ENCODE peak calls at places on chromosomes 11 and 22, in four cellular contexts. One of them, this sample, is unnamed.

GRCh38 chr11:8019671-8020597 is 32.8 kb downstream of the EIF3F start:
- DNase-seq in omental fat pad: no peak
- DNase-seq in HepG2: no peak
- DNase-seq in NB4: no peak
- DNase-seq in this sample: no peak

GRCh38 chr11:62806611-62807121 is 1.4 kb upstream of the NXF1 start:
- DNase-seq in omental fat pad: no peak
- DNase-seq in HepG2: no peak
- DNase-seq in NB4: peak
- DNase-seq in this sample: no peak

GRCh38 chr11:5115339-5115738 is 22.8 kb downstream of the OR52A5 start:
- DNase-seq in omental fat pad: no peak
- DNase-seq in HepG2: no peak
- DNase-seq in NB4: no peak
- DNase-seq in this sample: no peak

GRCh38 chr11:44140805-44141204 is 45.3 kb downstream of the EXT2 start:
- DNase-seq in omental fat pad: no peak
- DNase-seq in HepG2: no peak
- DNase-seq in NB4: no peak
- DNase-seq in this sample: no peak

GRCh38 chr11:1082346-1082727 is 7.7 kb downstream of the MUC2 start:
- DNase-seq in omental fat pad: no peak
- DNase-seq in HepG2: no peak
- DNase-seq in NB4: no peak
- DNase-seq in this sample: no peak

GRCh38 chr11:85867751-85868150 is 12.6 kb downstream of the CCDC83 start:
- DNase-seq in omental fat pad: no peak
- DNase-seq in HepG2: no peak
- DNase-seq in NB4: no peak
- DNase-seq in this sample: no peak

GRCh38 chr11:57641011-57641410 is 8.7 kb downstream of the YPEL4 start:
- DNase-seq in omental fat pad: no peak
- DNase-seq in HepG2: no peak
- DNase-seq in NB4: peak
- DNase-seq in this sample: no peak

GRCh38 chr11:78229106-78229505 is 40.4 kb downstream of the USP35 start:
- DNase-seq in omental fat pad: no peak
- DNase-seq in HepG2: no peak
- DNase-seq in NB4: no peak
- DNase-seq in this sample: no peak

GRCh38 chr11:123483465-123483864 is 53.4 kb downstream of the GRAMD1B start:
- DNase-seq in omental fat pad: no peak
- DNase-seq in HepG2: no peak
- DNase-seq in NB4: peak
- DNase-seq in this sample: no peak

GRCh38 chr11:35662061-35662648 is 420 bp upstream of the TRIM44 start:
- DNase-seq in omental fat pad: no peak
- DNase-seq in HepG2: peak
- DNase-seq in NB4: no peak
- DNase-seq in this sample: no peak

GRCh38 chr11:73481626-73482025 is 105.4 kb downstream of the RELT start:
- DNase-seq in omental fat pad: no peak
- DNase-seq in HepG2: no peak
- DNase-seq in NB4: no peak
- DNase-seq in this sample: no peak

GRCh38 chr22:26740253-26740652 is 82.9 kb downstream of the MIAT start:
- DNase-seq in omental fat pad: no peak
- DNase-seq in HepG2: no peak
- DNase-seq in NB4: peak
- DNase-seq in this sample: no peak

GRCh38 chr11:102522332-102523207 is 8.0 kb downstream of the MMP7 start:
- DNase-seq in omental fat pad: no peak
- DNase-seq in HepG2: no peak
- DNase-seq in NB4: peak
- DNase-seq in this sample: no peak

GRCh38 chr22:47618180-47618579 is 855.7 kb downstream of the TBC1D22A start:
- DNase-seq in omental fat pad: no peak
- DNase-seq in HepG2: no peak
- DNase-seq in NB4: no peak
- DNase-seq in this sample: no peak

GRCh38 chr11:86395061-86395551 is 20.4 kb downstream of the CCDC81 start:
- DNase-seq in omental fat pad: no peak
- DNase-seq in HepG2: no peak
- DNase-seq in NB4: peak
- DNase-seq in this sample: no peak

GRCh38 chr22:44211256-44211945 is 30.7 kb downstream of the PARVG start:
- DNase-seq in omental fat pad: no peak
- DNase-seq in HepG2: no peak
- DNase-seq in NB4: no peak
- DNase-seq in this sample: no peak

GRCh38 chr11:126354631-126355323 is 709 bp upstream of the ST3GAL4 start:
- DNase-seq in omental fat pad: no peak
- DNase-seq in HepG2: no peak
- DNase-seq in NB4: peak
- DNase-seq in this sample: no peak

GRCh38 chr22:33986954-33987353 is 66.7 kb upstream of the LARGE1 start:
- DNase-seq in omental fat pad: no peak
- DNase-seq in HepG2: no peak
- DNase-seq in NB4: no peak
- DNase-seq in this sample: no peak

GRCh38 chr11:18379201-18379600 is 15.2 kb upstream of the LDHA start:
- DNase-seq in omental fat pad: no peak
- DNase-seq in HepG2: no peak
- DNase-seq in NB4: no peak
- DNase-seq in this sample: no peak

GRCh38 chr11:10916674-10917073 is 58.8 kb upstream of the ZBED5 start:
- DNase-seq in omental fat pad: no peak
- DNase-seq in HepG2: no peak
- DNase-seq in NB4: no peak
- DNase-seq in this sample: no peak

GRCh38 chr11:62535802-62536201 is 10.8 kb downstream of the AHNAK start:
- DNase-seq in omental fat pad: no peak
- DNase-seq in HepG2: no peak
- DNase-seq in NB4: no peak
- DNase-seq in this sample: no peak

GRCh38 chr11:120241277-120241676 is 1.3 kb downstream of the POU2F3 start:
- DNase-seq in omental fat pad: no peak
- DNase-seq in HepG2: no peak
- DNase-seq in NB4: no peak
- DNase-seq in this sample: no peak

GRCh38 chr11:120243221-120243620 is 3.3 kb downstream of the POU2F3 start:
- DNase-seq in omental fat pad: no peak
- DNase-seq in HepG2: no peak
- DNase-seq in NB4: no peak
- DNase-seq in this sample: no peak

GRCh38 chr11:120240866-120241265 is 926 bp downstream of the POU2F3 start:
- DNase-seq in omental fat pad: no peak
- DNase-seq in HepG2: no peak
- DNase-seq in NB4: no peak
- DNase-seq in this sample: no peak

GRCh38 chr11:120238968-120239620 is 846 bp upstream of the POU2F3 start:
- DNase-seq in omental fat pad: no peak
- DNase-seq in HepG2: no peak
- DNase-seq in NB4: no peak
- DNase-seq in this sample: no peak

DNA sequence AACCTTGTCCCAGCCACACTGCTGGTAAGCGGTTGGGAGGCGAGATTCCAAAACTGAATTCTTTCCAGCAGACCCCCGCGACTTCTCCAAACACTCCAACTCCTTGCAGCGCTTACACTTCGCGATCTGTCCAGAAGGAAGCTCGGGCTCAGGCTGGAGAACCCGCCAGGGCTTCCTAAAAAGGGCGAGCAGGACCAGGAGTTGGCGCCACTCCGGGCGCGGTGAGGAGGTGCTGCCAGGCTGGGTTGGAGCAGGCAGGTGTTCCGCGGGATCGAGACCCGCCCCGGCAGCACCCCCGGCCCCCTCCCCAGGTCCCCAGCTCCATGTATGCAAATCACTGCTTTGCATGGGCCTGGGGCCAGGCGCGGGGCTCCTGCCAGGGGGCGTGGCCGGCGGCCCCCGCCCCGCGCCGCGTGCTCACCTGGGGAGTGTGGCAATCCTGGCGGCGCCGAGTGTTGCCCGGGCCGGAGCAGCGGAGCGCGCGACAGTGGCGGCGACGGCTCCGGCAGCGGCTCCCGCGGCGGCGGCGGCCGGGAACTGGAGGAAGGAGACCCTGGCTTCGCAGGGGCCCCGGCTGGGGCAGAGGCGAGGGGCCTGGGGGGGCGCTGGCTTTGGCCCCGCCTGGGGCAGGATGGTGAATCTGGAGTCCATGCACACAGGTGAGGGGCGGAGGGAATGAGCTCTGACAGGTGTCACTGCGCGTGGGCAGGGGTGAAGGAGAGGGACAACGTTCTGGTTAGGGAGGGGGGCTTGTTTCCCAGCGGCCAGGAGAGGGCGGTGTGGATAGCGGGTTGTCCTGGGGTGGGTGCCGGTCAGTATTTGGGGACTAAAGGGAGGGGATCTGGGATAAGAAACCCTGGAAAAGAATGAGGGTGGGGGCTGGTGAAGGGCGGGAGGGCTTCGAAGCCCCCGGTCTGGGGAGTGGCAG is at the start of gene POU2F3:
- DNase-seq in omental fat pad: no peak
- DNase-seq in HepG2: no peak
- DNase-seq in NB4: no peak
- DNase-seq in this sample: no peak
- TF ChIP-seq CTCF in omental fat pad: no peak
- TF ChIP-seq CTCF in HepG2: peak
- TF ChIP-seq CTCF in NB4: peak
- TF ChIP-seq CTCF in this sample: no peak

GRCh38 chr22:28105988-28106387 is 186.9 kb upstream of the PITPNB start:
- DNase-seq in omental fat pad: no peak
- DNase-seq in HepG2: no peak
- DNase-seq in NB4: no peak
- DNase-seq in this sample: no peak

GRCh38 chr22:28106601-28107000 is 187.5 kb upstream of the PITPNB start:
- DNase-seq in omental fat pad: no peak
- DNase-seq in HepG2: no peak
- DNase-seq in NB4: no peak
- DNase-seq in this sample: no peak

GRCh38 chr22:28105396-28105795 is 186.3 kb upstream of the PITPNB start:
- DNase-seq in omental fat pad: no peak
- DNase-seq in HepG2: no peak
- DNase-seq in NB4: peak
- DNase-seq in this sample: no peak

GRCh38 chr22:28102413-28102812 is 183.4 kb upstream of the PITPNB start:
- DNase-seq in omental fat pad: no peak
- DNase-seq in HepG2: no peak
- DNase-seq in NB4: no peak
- DNase-seq in this sample: no peak

DNA sequence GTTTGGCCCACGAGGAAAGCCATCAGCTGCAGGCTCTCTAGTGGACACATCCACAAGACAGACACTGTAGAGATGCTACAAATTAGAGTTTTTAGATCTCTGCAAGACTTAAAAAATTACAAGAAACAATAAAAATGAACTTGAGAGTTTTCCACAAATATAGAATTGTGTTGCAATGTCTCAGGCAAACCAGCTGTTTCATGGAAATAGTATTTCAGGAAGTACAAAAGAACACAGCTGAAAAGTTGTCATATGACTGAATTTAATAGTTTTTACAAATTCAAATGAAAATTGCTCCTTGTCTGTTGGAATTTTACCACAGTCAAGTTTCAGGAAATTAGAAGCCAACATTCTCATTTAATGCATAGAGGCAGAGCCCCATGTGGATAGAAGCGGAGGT is 184.5 kb upstream of the PITPNB start:
- DNase-seq in omental fat pad: no peak
- DNase-seq in HepG2: no peak
- DNase-seq in NB4: no peak
- DNase-seq in this sample: no peak
- TF ChIP-seq CTCF in omental fat pad: no peak
- TF ChIP-seq CTCF in HepG2: no peak
- TF ChIP-seq CTCF in NB4: no peak
- TF ChIP-seq CTCF in this sample: no peak

DNA sequence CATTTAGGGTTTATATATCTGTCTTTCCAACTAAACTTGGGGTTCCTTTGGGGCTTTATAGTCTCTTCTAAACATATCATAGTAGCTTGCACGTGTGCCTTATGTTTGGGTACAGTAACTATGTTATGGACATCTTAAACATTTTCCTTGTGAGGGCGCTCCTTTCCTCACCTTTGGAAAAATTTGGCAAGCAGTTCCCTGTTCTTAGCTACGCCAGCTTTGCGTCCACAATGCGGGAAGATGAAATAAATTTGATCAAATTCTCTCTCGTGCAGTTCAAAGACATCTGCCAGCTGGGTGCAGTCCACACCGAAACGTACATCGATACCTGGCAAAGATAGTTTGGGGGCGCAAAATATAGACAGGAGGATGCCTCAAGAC is 590 bp downstream of the FDXACB1 start:
- DNase-seq in omental fat pad: no peak
- DNase-seq in HepG2: no peak
- DNase-seq in NB4: no peak
- DNase-seq in this sample: no peak
- TF ChIP-seq CTCF in omental fat pad: no peak
- TF ChIP-seq CTCF in HepG2: no peak
- TF ChIP-seq CTCF in NB4: no peak
- TF ChIP-seq CTCF in this sample: no peak

GRCh38 chr11:2263724-2264360 is 6.5 kb downstream of the ASCL2 start:
- DNase-seq in omental fat pad: no peak
- DNase-seq in HepG2: no peak
- DNase-seq in NB4: no peak
- DNase-seq in this sample: no peak
- TF ChIP-seq CTCF in omental fat pad: no peak
- TF ChIP-seq CTCF in HepG2: no peak
- TF ChIP-seq CTCF in NB4: no peak
- TF ChIP-seq CTCF in this sample: no peak

GRCh38 chr11:32792111-32792947 is 2.1 kb downstream of the CCDC73 start:
- DNase-seq in omental fat pad: no peak
- DNase-seq in HepG2: no peak
- DNase-seq in NB4: no peak
- DNase-seq in this sample: no peak

GRCh38 chr11:32790916-32791315 is 3.5 kb downstream of the CCDC73 start:
- DNase-seq in omental fat pad: no peak
- DNase-seq in HepG2: no peak
- DNase-seq in NB4: no peak
- DNase-seq in this sample: no peak

GRCh38 chr11:32796425-32796824 is 2.0 kb upstream of the CCDC73 start:
- DNase-seq in omental fat pad: no peak
- DNase-seq in HepG2: no peak
- DNase-seq in NB4: no peak
- DNase-seq in this sample: no peak

GRCh38 chr11:32794439-32794838 is at the start of gene CCDC73:
- DNase-seq in omental fat pad: no peak
- DNase-seq in HepG2: no peak
- DNase-seq in NB4: no peak
- DNase-seq in this sample: no peak

GRCh38 chr11:32792948-32793475 is 1.4 kb downstream of the CCDC73 start:
- DNase-seq in omental fat pad: peak
- DNase-seq in HepG2: peak
- DNase-seq in NB4: peak
- DNase-seq in this sample: no peak
- TF ChIP-seq CTCF in omental fat pad: peak
- TF ChIP-seq CTCF in HepG2: peak
- TF ChIP-seq CTCF in NB4: peak
- TF ChIP-seq CTCF in this sample: peak

GRCh38 chr22:39654959-39655579 is 84.5 kb downstream of the CACNA1I start:
- DNase-seq in omental fat pad: no peak
- DNase-seq in HepG2: no peak
- DNase-seq in NB4: peak
- DNase-seq in this sample: no peak
- TF ChIP-seq CTCF in omental fat pad: no peak
- TF ChIP-seq CTCF in HepG2: no peak
- TF ChIP-seq CTCF in NB4: peak
- TF ChIP-seq CTCF in this sample: no peak

This sample was measured in esophagus squamous epithelium.